ENCODE peak calls at places on chromosomes 3 and 15, in eight cellular contexts. W is T-helper 17 cell; X is stimulated activated CD8-positive, alpha-beta memory T cell treated with anti-CD3 and anti-CD28 coated beads, Interleukin-4, amount 100 ng/mL, for 48 hours; B is neural progenitor cell; O is RWPE2; V is NCI-H748 treated with DMSO at 0.1 percent for 48 hours; C is NCI-H1105; T is astrocyte of the spinal cord. K is an unnamed sample.

GRCh38 chr15:75814794-75815193 is 28.5 kb upstream of the UBE2Q2 start:
- DNase-seq in T (no peak), W (no peak), B (no peak), O (no peak), X (no peak), V (no peak), C (no peak), K (no peak)

GRCh38 chr3:31041161-31041978 is 146.9 kb upstream of the GADL1 start:
- DNase-seq in T (peak), W (no peak), V (no peak), B (no peak), X (no peak), C (no peak), O (peak), K (no peak)

GRCh38 chr15:92822216-92823144 is 77.6 kb upstream of the CHD2 start:
- DNase-seq in B (peak), X (no peak), V (no peak), O (no peak), T (no peak), C (no peak), W (no peak), K (no peak)

GRCh38 chr15:92773340-92773739 is 117.8 kb upstream of the FAM174B start:
- DNase-seq in X (no peak), V (no peak), O (no peak), W (no peak), B (no peak), T (no peak), C (no peak), K (no peak)

GRCh38 chr3:184341925-184342324 is 4.5 kb downstream of the FAM131A start:
- DNase-seq in X (no peak), O (no peak), W (no peak), T (no peak), V (no peak), B (no peak), C (no peak), K (no peak)

GRCh38 chr3:99967796-99968195 is 146.5 kb downstream of the FILIP1L start:
- DNase-seq in B (no peak), V (no peak), O (no peak), C (no peak), W (no peak), X (no peak), T (no peak), K (no peak)

GRCh38 chr3:179796421-179796820 is 143.6 kb downstream of the USP13 start:
- DNase-seq in X (no peak), W (no peak), O (no peak), T (no peak), C (no peak), B (no peak), V (no peak), K (no peak)

GRCh38 chr3:182789371-182789770 is 3.9 kb upstream of the ATP11B start:
- DNase-seq in W (no peak), C (no peak), X (no peak), T (no peak), O (no peak), B (no peak), V (no peak), K (no peak)

GRCh38 chr15:25768271-25768670 is 94.9 kb downstream of the ATP10A start:
- DNase-seq in O (no peak), B (no peak), X (no peak), C (no peak), W (no peak), V (no peak), T (no peak), K (no peak)

GRCh38 chr3:66378256-66378655 is 122.6 kb downstream of the LRIG1 start:
- DNase-seq in T (no peak), O (no peak), B (peak), W (peak), C (no peak), X (peak), V (peak), K (peak)

GRCh38 chr15:62904511-62904910 is 138.0 kb upstream of the TPM1 start:
- DNase-seq in T (no peak), O (no peak), X (no peak), W (no peak), V (no peak), B (no peak), C (no peak), K (no peak)

GRCh38 chr15:41494190-41494921 is 682 bp downstream of the ITPKA start:
- DNase-seq in O (no peak), B (peak), X (peak), W (peak), T (no peak), C (no peak), V (no peak), K (peak)

GRCh38 chr15:94352940-94353820 is 121.8 kb downstream of the MCTP2 start:
- DNase-seq in W (no peak), X (no peak), O (no peak), T (no peak), B (no peak), V (no peak), C (no peak), K (no peak)

GRCh38 chr15:74196175-74196574 is 6.4 kb downstream of the STRA6 start:
- DNase-seq in T (peak), C (peak), O (peak), V (no peak), B (no peak), W (no peak), X (no peak), K (no peak)

GRCh38 chr3:196179380-196180308 is 31.6 kb downstream of the ZDHHC19 start:
- DNase-seq in W (peak), B (peak), O (no peak), V (no peak), X (peak), T (peak), C (no peak), K (peak)

GRCh38 chr3:161915283-161915682 is 418.7 kb downstream of the OTOL1 start:
- DNase-seq in B (no peak), W (no peak), V (peak), X (no peak), C (peak), O (no peak), T (no peak), K (no peak)